ENCODE peak calls at places on chromosomes 3 and 15, in four cellular contexts. G is GM12892, O is breast epithelium, C is HCT116. R is an unnamed sample.

GRCh38 chr3:37086918-37087317 is 87.5 kb downstream of the LRRFIP2 start:
- DNase-seq in O (no peak), C (no peak), G (no peak), R (no peak)

GRCh38 chr15:34271493-34271892 is 46.7 kb downstream of the EMC4 start:
- DNase-seq in C (no peak), O (no peak), G (no peak), R (no peak)

GRCh38 chr3:97687734-97688133 is 76.8 kb upstream of the ARL6 start:
- DNase-seq in G (no peak), O (no peak), C (no peak), R (no peak)

GRCh38 chr15:66882251-66883020 is 180.4 kb downstream of the SMAD6 start:
- DNase-seq in G (no peak), O (no peak), C (no peak), R (no peak)

GRCh38 chr3:37934631-37935289 is 55.8 kb upstream of the VILL start:
- DNase-seq in C (no peak), O (no peak), G (no peak), R (no peak)

GRCh38 chr3:172138792-172139507 is 99.6 kb downstream of the FNDC3B start:
- DNase-seq in G (no peak), C (no peak), O (peak), R (no peak)

GRCh38 chr3:126261037-126261436 is 80.7 kb upstream of the ALDH1L1 start:
- DNase-seq in O (peak), C (no peak), G (no peak), R (peak)

GRCh38 chr3:140863481-140864084 is 78.1 kb upstream of the SLC25A36 start:
- DNase-seq in C (peak), G (no peak), O (peak), R (peak)

GRCh38 chr3:155595371-155595770 is 149.5 kb downstream of the PLCH1 start:
- DNase-seq in C (no peak), O (no peak), G (no peak), R (no peak)

GRCh38 chr3:18813300-18813699 is 335.0 kb upstream of the KCNH8 start:
- DNase-seq in O (no peak), C (no peak), G (no peak), R (no peak)
- TF ChIP-seq POLR2AphosphoS5 in O (no peak), C (no peak), G (no peak), R (no peak)

DNA sequence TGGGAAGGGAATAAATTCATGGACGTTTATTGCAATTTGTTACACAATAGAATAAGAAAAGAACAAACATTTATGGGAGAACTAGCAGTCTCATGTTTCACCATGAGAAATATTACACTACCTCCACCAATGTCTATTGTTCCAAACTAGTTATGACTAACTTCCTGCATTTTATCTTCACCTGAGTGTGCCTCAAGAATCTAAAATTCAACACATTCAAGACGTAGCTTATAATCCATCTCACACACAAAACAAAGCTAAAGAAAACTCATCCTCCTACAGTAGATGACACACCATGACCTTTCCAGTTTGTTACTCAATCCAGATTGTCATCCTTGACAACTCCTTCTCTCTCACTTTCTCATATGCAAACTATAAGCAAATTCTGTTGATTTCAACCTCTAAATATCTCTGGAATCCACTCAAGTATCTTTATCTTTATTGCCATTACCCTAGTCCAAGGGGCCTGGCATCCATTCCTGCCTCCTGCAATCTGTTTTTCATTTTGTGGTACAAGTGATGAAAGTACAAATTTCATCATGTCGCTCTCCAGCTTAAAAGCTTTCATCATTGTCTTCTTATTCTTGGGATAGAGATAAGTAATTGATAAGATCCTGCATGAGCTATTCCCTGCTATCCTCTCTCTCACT is 229.9 kb downstream of the NR2F2 start:
- DNase-seq in C (no peak), O (no peak), G (no peak), R (no peak)
- TF ChIP-seq POLR2AphosphoS5 in C (no peak), O (no peak), G (no peak), R (no peak)

DNA sequence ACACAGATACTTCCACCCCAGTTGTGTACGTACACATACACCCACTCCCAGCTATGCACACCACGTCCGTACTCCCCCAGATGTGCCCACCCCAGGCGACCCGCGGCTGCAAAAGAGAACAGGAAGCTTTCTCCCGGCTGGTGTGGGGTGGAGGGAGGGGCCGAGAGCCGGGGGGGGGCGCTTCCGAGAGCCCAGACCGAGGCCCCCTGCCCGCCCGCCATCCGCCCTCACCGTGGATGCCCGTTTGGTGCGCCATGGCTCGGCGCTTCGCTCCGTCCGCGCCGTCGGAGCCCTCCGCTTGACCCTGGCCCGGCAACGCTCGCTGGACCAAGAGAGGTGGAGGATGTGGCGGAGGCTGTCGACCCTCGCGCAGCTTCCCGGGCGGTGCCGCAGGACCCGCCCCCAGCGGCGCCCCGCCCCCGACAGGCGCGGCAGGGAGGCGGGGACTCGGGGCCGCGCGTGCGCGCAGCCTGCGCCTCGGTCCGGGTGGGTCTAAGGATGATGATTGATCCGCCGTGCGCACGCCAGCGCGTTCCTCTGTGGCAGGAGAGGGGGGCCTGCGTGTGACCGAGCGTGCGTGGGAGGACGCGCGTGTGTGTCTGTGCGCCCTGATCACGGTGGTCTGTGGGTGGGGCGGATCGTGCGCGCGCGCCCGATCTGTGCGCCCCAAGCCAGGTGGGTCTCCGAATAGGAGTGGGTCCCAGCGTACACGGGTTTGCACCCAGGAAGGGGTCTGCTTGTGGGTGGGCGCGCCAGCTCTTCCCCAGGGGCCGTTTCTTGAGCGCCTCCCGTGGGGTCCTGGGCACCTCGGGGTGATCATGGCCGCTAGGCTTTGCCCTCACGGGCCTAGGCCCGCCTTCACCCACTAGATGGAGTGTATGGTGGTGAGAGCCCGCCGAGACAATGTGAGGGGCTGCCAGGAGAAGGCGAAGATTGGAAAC is at the start of gene TWF2:
- DNase-seq in C (peak), G (peak), O (peak), R (no peak)
- TF ChIP-seq POLR2AphosphoS5 in C (peak), G (peak), O (peak), R (peak)

GRCh38 chr3:157122116-157122515 is 37.8 kb downstream of the CCNL1 start:
- DNase-seq in O (no peak), C (peak), G (no peak), R (no peak)
- TF ChIP-seq POLR2AphosphoS5 in O (no peak), C (peak), G (no peak), R (no peak)

R was measured in SK-N-MC.